ENCODE peak calls at places on chromosome 16, in six cellular contexts. One of them, this sample, is unnamed.

GRCh38 chr16:70591609-70592008 is 54.8 kb upstream of the IL34 start:
- DNase-seq in mesothelial cell of epicardium: no peak
- DNase-seq in hippocampal formation: no peak
- DNase-seq in GM18507: no peak
- DNase-seq in left cardiac atrium: no peak
- DNase-seq in stimulated activated CD8-positive, alpha-beta memory T cell treated with anti-CD3 and anti-CD28 coated beads, Interleukin-15, amount 100 ng/mL, for 24 hours: no peak
- DNase-seq in this sample: no peak

GRCh38 chr16:3823427-3823826 is 57.1 kb downstream of the CREBBP start:
- DNase-seq in mesothelial cell of epicardium: no peak
- DNase-seq in hippocampal formation: no peak
- DNase-seq in GM18507: no peak
- DNase-seq in left cardiac atrium: no peak
- DNase-seq in stimulated activated CD8-positive, alpha-beta memory T cell treated with anti-CD3 and anti-CD28 coated beads, Interleukin-15, amount 100 ng/mL, for 24 hours: no peak
- DNase-seq in this sample: no peak

GRCh38 chr16:58196898-58197313 is 1.0 kb downstream of the CSNK2A2 start:
- DNase-seq in mesothelial cell of epicardium: no peak
- DNase-seq in hippocampal formation: no peak
- DNase-seq in GM18507: no peak
- DNase-seq in left cardiac atrium: no peak
- DNase-seq in stimulated activated CD8-positive, alpha-beta memory T cell treated with anti-CD3 and anti-CD28 coated beads, Interleukin-15, amount 100 ng/mL, for 24 hours: no peak
- DNase-seq in this sample: no peak

GRCh38 chr16:46690281-46691178 is 1.1 kb downstream of the ORC6 start:
- DNase-seq in mesothelial cell of epicardium: no peak
- DNase-seq in hippocampal formation: no peak
- DNase-seq in GM18507: no peak
- DNase-seq in left cardiac atrium: no peak
- DNase-seq in stimulated activated CD8-positive, alpha-beta memory T cell treated with anti-CD3 and anti-CD28 coated beads, Interleukin-15, amount 100 ng/mL, for 24 hours: no peak
- DNase-seq in this sample: no peak

GRCh38 chr16:83031524-83031923 is 404.8 kb downstream of the CDH13 start:
- DNase-seq in mesothelial cell of epicardium: no peak
- DNase-seq in hippocampal formation: no peak
- DNase-seq in GM18507: no peak
- DNase-seq in left cardiac atrium: no peak
- DNase-seq in stimulated activated CD8-positive, alpha-beta memory T cell treated with anti-CD3 and anti-CD28 coated beads, Interleukin-15, amount 100 ng/mL, for 24 hours: no peak
- DNase-seq in this sample: no peak

GRCh38 chr16:72195609-72196008 is 23.7 kb upstream of the PMFBP1 start:
- DNase-seq in mesothelial cell of epicardium: no peak
- DNase-seq in hippocampal formation: no peak
- DNase-seq in GM18507: no peak
- DNase-seq in left cardiac atrium: no peak
- DNase-seq in stimulated activated CD8-positive, alpha-beta memory T cell treated with anti-CD3 and anti-CD28 coated beads, Interleukin-15, amount 100 ng/mL, for 24 hours: no peak
- DNase-seq in this sample: no peak

GRCh38 chr16:88558457-88559442 is 11.5 kb upstream of the ZC3H18 start:
- DNase-seq in mesothelial cell of epicardium: no peak
- DNase-seq in hippocampal formation: no peak
- DNase-seq in GM18507: peak
- DNase-seq in left cardiac atrium: peak
- DNase-seq in stimulated activated CD8-positive, alpha-beta memory T cell treated with anti-CD3 and anti-CD28 coated beads, Interleukin-15, amount 100 ng/mL, for 24 hours: no peak
- DNase-seq in this sample: no peak

GRCh38 chr16:19948186-19949104 is 63.8 kb upstream of the GPRC5B start:
- DNase-seq in mesothelial cell of epicardium: no peak
- DNase-seq in hippocampal formation: no peak
- DNase-seq in GM18507: no peak
- DNase-seq in left cardiac atrium: no peak
- DNase-seq in stimulated activated CD8-positive, alpha-beta memory T cell treated with anti-CD3 and anti-CD28 coated beads, Interleukin-15, amount 100 ng/mL, for 24 hours: no peak
- DNase-seq in this sample: no peak